ENCODE peak calls at places on chromosomes 1 and 21, in four cellular contexts. One of them, this sample, is unnamed.

GRCh38 chr1:4602536-4603316 is 51.7 kb upstream of the AJAP1 start:
- DNase-seq in epithelial cell of esophagus: no peak
- DNase-seq in hepatocyte: no peak
- DNase-seq in cardiac muscle cell: no peak
- DNase-seq in this sample: no peak

GRCh38 chr1:229288516-229288915 is 17.6 kb downstream of the RAB4A start:
- DNase-seq in epithelial cell of esophagus: no peak
- DNase-seq in hepatocyte: no peak
- DNase-seq in cardiac muscle cell: no peak
- DNase-seq in this sample: no peak

GRCh38 chr21:18617291-18617690 is 213.7 kb upstream of the TMPRSS15 start:
- DNase-seq in epithelial cell of esophagus: no peak
- DNase-seq in hepatocyte: no peak
- DNase-seq in cardiac muscle cell: no peak
- DNase-seq in this sample: peak

GRCh38 chr1:156465747-156466365 is 34.7 kb downstream of the MEF2D start:
- DNase-seq in epithelial cell of esophagus: no peak
- DNase-seq in hepatocyte: no peak
- DNase-seq in cardiac muscle cell: no peak
- DNase-seq in this sample: peak

GRCh38 chr21:33968082-33968997 is 52.7 kb upstream of the ATP5PO start:
- DNase-seq in epithelial cell of esophagus: peak
- DNase-seq in hepatocyte: peak
- DNase-seq in cardiac muscle cell: peak
- DNase-seq in this sample: peak

GRCh38 chr1:6927626-6928025 is 142.4 kb downstream of the CAMTA1 start:
- DNase-seq in epithelial cell of esophagus: no peak
- DNase-seq in hepatocyte: no peak
- DNase-seq in cardiac muscle cell: no peak
- DNase-seq in this sample: no peak

GRCh38 chr1:226711976-226712778 is 26.9 kb downstream of the ITPKB start:
- DNase-seq in epithelial cell of esophagus: no peak
- DNase-seq in hepatocyte: no peak
- DNase-seq in cardiac muscle cell: no peak
- DNase-seq in this sample: no peak

GRCh38 chr1:243712890-243713425 is 137.1 kb downstream of the AKT3 start:
- DNase-seq in epithelial cell of esophagus: no peak
- DNase-seq in hepatocyte: no peak
- DNase-seq in cardiac muscle cell: peak
- DNase-seq in this sample: peak

GRCh38 chr1:1157426-1157913 is 16.2 kb upstream of the TTLL10 start:
- DNase-seq in epithelial cell of esophagus: peak
- DNase-seq in hepatocyte: peak
- DNase-seq in cardiac muscle cell: peak
- DNase-seq in this sample: peak

GRCh38 chr1:81439046-81439823 is 361.5 kb upstream of the ADGRL2 start:
- DNase-seq in epithelial cell of esophagus: no peak
- DNase-seq in hepatocyte: no peak
- DNase-seq in cardiac muscle cell: no peak
- DNase-seq in this sample: no peak

GRCh38 chr1:44472614-44473262 is 67.7 kb downstream of the RNF220 start:
- DNase-seq in epithelial cell of esophagus: no peak
- DNase-seq in hepatocyte: no peak
- DNase-seq in cardiac muscle cell: peak
- DNase-seq in this sample: no peak

GRCh38 chr1:160576430-160576829 is 2.9 kb downstream of the CD84 start:
- DNase-seq in epithelial cell of esophagus: no peak
- DNase-seq in hepatocyte: no peak
- DNase-seq in cardiac muscle cell: no peak
- DNase-seq in this sample: no peak

GRCh38 chr1:33176362-33176850 is 5.4 kb downstream of the TRIM62 start:
- DNase-seq in epithelial cell of esophagus: peak
- DNase-seq in hepatocyte: no peak
- DNase-seq in cardiac muscle cell: peak
- DNase-seq in this sample: peak

GRCh38 chr1:28756846-28757245 is 20.1 kb downstream of the YTHDF2 start:
- DNase-seq in epithelial cell of esophagus: no peak
- DNase-seq in hepatocyte: no peak
- DNase-seq in cardiac muscle cell: peak
- DNase-seq in this sample: peak

GRCh38 chr1:180268556-180269044 is 38.5 kb downstream of the LHX4 start:
- DNase-seq in epithelial cell of esophagus: no peak
- DNase-seq in hepatocyte: no peak
- DNase-seq in cardiac muscle cell: no peak
- DNase-seq in this sample: no peak

GRCh38 chr1:234724517-234725176 is 114.7 kb upstream of the IRF2BP2 start:
- DNase-seq in epithelial cell of esophagus: no peak
- DNase-seq in hepatocyte: no peak
- DNase-seq in cardiac muscle cell: no peak
- DNase-seq in this sample: no peak

GRCh38 chr1:234737915-234738314 is 127.9 kb upstream of the IRF2BP2 start:
- DNase-seq in epithelial cell of esophagus: no peak
- DNase-seq in hepatocyte: no peak
- DNase-seq in cardiac muscle cell: no peak
- DNase-seq in this sample: peak

GRCh38 chr1:22662318-22662717 is 9.3 kb downstream of the C1QB start:
- DNase-seq in epithelial cell of esophagus: no peak
- DNase-seq in hepatocyte: no peak
- DNase-seq in cardiac muscle cell: no peak
- DNase-seq in this sample: peak

GRCh38 chr1:1435094-1435903 is at the start of gene VWA1:
- DNase-seq in epithelial cell of esophagus: peak
- DNase-seq in hepatocyte: peak
- DNase-seq in cardiac muscle cell: peak
- DNase-seq in this sample: peak

GRCh38 chr1:153217212-153217611 is at the start of gene PRR9:
- DNase-seq in epithelial cell of esophagus: no peak
- DNase-seq in hepatocyte: no peak
- DNase-seq in cardiac muscle cell: peak
- DNase-seq in this sample: no peak

GRCh38 chr1:219317762-219318353 is 144.2 kb downstream of the LYPLAL1 start:
- DNase-seq in epithelial cell of esophagus: no peak
- DNase-seq in hepatocyte: peak
- DNase-seq in cardiac muscle cell: peak
- DNase-seq in this sample: peak

GRCh38 chr1:49346767-49347349 is 570.2 kb upstream of the BEND5 start:
- DNase-seq in epithelial cell of esophagus: peak
- DNase-seq in hepatocyte: no peak
- DNase-seq in cardiac muscle cell: no peak
- DNase-seq in this sample: no peak

GRCh38 chr1:198904356-198904755 is 265.5 kb downstream of the PTPRC start:
- DNase-seq in epithelial cell of esophagus: peak
- DNase-seq in hepatocyte: no peak
- DNase-seq in cardiac muscle cell: peak
- DNase-seq in this sample: peak

GRCh38 chr1:21607549-21608529 is 61.3 kb downstream of the RAP1GAP start:
- DNase-seq in epithelial cell of esophagus: peak
- DNase-seq in hepatocyte: peak
- DNase-seq in cardiac muscle cell: peak
- DNase-seq in this sample: peak

GRCh38 chr1:196002906-196003305 is 605.3 kb downstream of the KCNT2 start:
- DNase-seq in epithelial cell of esophagus: peak
- DNase-seq in hepatocyte: no peak
- DNase-seq in cardiac muscle cell: no peak
- DNase-seq in this sample: peak

GRCh38 chr1:25973610-25974355 is 24.1 kb downstream of the PAFAH2 start:
- DNase-seq in epithelial cell of esophagus: no peak
- DNase-seq in hepatocyte: no peak
- DNase-seq in cardiac muscle cell: peak
- DNase-seq in this sample: no peak

GRCh38 chr1:156852414-156852874 is 6.5 kb downstream of the INSRR start:
- DNase-seq in epithelial cell of esophagus: no peak
- DNase-seq in hepatocyte: no peak
- DNase-seq in cardiac muscle cell: peak
- DNase-seq in this sample: peak

GRCh38 chr1:36513676-36514473 is 31.2 kb upstream of the CSF3R start:
- DNase-seq in epithelial cell of esophagus: no peak
- DNase-seq in hepatocyte: no peak
- DNase-seq in cardiac muscle cell: no peak
- DNase-seq in this sample: no peak

GRCh38 chr1:67811816-67812215 is 21.5 kb downstream of the GNG12 start:
- DNase-seq in epithelial cell of esophagus: no peak
- DNase-seq in hepatocyte: no peak
- DNase-seq in cardiac muscle cell: peak
- DNase-seq in this sample: peak

GRCh38 chr1:67213164-67213563 is 46.9 kb downstream of the IL23R start:
- DNase-seq in epithelial cell of esophagus: peak
- DNase-seq in hepatocyte: peak
- DNase-seq in cardiac muscle cell: peak
- DNase-seq in this sample: peak

GRCh38 chr21:23020969-23021368 is 2022.8 kb downstream of the NCAM2 start:
- DNase-seq in epithelial cell of esophagus: no peak
- DNase-seq in hepatocyte: no peak
- DNase-seq in cardiac muscle cell: no peak
- DNase-seq in this sample: no peak

GRCh38 chr1:11735854-11736745 is at the start of gene AGTRAP:
- DNase-seq in epithelial cell of esophagus: peak
- DNase-seq in hepatocyte: peak
- DNase-seq in cardiac muscle cell: peak
- DNase-seq in this sample: peak
- TF ChIP-seq CTCF in epithelial cell of esophagus: no peak
- TF ChIP-seq CTCF in hepatocyte: no peak
- TF ChIP-seq CTCF in cardiac muscle cell: no peak
- TF ChIP-seq CTCF in this sample: no peak

DNA sequence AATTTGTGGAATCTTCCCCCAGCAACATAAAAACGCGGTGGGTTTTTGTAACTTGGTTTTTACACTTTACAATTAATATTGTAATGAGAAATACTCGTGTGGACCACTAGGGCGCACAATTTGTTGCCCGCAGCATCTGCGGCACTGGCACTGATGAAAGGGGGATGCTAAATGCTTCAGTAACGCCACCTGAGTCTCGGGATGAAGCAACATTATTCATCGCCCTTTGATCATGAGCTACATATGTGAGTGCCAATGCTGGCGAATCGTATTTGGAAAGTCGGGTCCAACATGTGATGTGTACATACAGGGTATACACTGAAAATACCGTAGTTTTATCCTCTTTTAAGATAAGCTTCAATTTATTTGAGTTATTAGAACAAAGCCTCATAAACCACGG is 34.2 kb upstream of the COX20 start:
- DNase-seq in epithelial cell of esophagus: peak
- DNase-seq in hepatocyte: no peak
- DNase-seq in cardiac muscle cell: peak
- DNase-seq in this sample: peak
- H3K4me3 ChIP-seq in epithelial cell of esophagus: no peak
- H3K4me3 ChIP-seq in hepatocyte: no peak
- H3K4me3 ChIP-seq in cardiac muscle cell: no peak
- H3K4me3 ChIP-seq in this sample: no peak

GRCh38 chr1:227730630-227731151 is 4.4 kb downstream of the JMJD4 start:
- DNase-seq in epithelial cell of esophagus: no peak
- DNase-seq in hepatocyte: no peak
- DNase-seq in cardiac muscle cell: no peak
- DNase-seq in this sample: no peak
- TF ChIP-seq CTCF in epithelial cell of esophagus: no peak
- TF ChIP-seq CTCF in hepatocyte: no peak
- TF ChIP-seq CTCF in cardiac muscle cell: no peak
- TF ChIP-seq CTCF in this sample: no peak

DNA sequence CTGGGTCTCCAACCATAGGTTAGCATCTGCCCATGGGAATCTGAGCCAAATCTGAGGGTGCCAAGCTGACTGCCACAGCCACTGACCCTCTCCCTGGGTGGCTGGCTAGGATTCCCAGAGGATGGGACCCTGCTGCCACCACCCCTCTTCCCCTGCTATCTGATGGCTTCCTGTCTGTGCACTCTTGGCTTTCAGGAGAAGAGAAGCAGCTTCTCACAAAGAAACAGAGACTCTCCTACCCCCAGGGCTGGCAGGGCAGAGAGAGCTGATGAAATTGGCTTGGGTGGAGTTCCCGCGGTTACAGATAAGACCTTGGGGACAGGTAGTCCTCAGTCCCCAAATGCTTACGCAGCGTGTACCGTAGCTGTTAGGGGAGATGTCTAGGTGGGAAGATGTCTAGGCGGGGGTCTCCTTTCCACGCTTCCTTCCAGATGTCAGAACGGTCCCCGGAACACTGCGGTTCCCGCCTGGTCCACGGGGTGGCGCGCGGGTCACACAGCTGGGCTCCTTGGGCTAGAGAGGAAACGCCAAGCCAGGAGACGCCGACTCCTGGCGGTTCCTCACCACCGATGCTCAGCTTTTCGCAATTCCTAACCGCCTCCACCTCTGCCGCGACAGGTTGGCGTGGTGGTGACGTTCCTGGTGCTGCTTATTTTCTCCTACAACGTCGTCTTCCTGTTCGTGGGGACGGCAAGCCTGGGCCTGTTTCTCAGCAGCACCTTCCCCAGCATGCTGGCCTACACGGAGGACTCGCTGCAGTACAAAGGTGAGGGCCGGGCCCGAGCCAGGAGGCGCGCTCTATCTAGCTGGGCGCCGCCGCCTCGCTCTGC is 40.1 kb downstream of the ELK4 start:
- DNase-seq in epithelial cell of esophagus: peak
- DNase-seq in hepatocyte: peak
- DNase-seq in cardiac muscle cell: peak
- DNase-seq in this sample: peak
- H3K4me3 ChIP-seq in epithelial cell of esophagus: peak
- H3K4me3 ChIP-seq in hepatocyte: no peak
- H3K4me3 ChIP-seq in cardiac muscle cell: no peak
- H3K4me3 ChIP-seq in this sample: peak

DNA sequence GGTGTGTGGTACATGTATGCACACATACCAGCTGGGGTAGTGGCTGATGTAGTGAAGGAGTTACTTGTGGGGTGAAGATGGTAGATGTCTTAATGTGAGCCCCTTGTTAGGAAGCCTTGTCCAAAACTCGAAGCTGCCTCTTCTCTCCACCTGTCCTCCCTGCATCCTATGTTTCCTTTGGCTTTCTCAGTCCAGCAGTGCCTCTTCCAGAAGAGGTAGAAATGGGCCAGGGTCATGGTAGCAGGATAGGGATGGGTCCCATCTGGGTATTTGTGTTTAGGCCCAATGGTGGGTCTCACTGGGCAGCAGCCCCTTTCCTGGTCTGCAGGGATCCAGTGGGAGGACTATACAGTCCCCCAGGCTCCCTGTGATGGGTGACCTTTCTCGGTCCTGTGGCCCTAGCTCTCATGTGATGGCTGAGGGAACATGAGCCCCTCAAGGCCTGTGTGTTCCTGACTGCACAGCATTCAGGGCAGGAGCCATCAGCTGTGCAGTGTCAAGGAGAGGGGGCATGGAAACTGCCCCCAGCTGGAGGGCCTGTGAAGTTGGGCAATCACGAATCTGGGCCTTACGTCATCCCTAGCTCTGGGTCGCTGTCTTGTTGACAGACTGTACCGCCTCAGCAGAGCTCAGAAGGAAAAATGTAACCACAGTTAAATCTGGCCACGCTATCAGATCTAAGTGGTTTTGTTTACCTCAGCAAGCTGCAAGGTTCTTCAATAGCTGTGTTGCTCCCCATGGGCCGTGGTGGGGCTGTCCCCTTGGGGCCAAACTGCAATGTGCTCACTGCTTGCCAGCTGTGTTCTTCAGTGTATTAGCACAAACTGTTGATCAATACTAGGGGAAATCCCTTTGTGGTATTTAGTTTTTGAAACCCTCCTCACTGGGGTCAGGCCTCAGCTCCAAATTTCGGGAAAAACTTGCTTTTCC is 82.7 kb downstream of the NOS1AP start:
- DNase-seq in epithelial cell of esophagus: no peak
- DNase-seq in hepatocyte: peak
- DNase-seq in cardiac muscle cell: peak
- DNase-seq in this sample: peak
- TF ChIP-seq CTCF in epithelial cell of esophagus: no peak
- TF ChIP-seq CTCF in hepatocyte: no peak
- TF ChIP-seq CTCF in cardiac muscle cell: no peak
- TF ChIP-seq CTCF in this sample: no peak

This sample was measured in choroid plexus epithelial cell.